ENCODE peak calls at places on chromosome X, in eight cellular contexts. E, X, J, V, L, F, U and S are unnamed samples.
A peak's percentile ranks its signal among the peaks of the same experiment; 100 is the strongest.

GRCh38 chrX:7159132-7159861 is 11.3 kb upstream of the PUDP start:
- ATAC-seq in U (no peak), X (no peak), L (no peak), E (peak; percentile 93), V (no peak), F (no peak), J (no peak), S (peak; percentile 98)

GRCh38 chrX:15680401-15680800 is 15.8 kb upstream of the CLTRN start:
- ATAC-seq in E (no peak), V (peak; percentile 79), J (no peak), F (no peak), L (no peak), X (no peak), U (no peak), S (no peak)

GRCh38 chrX:119417842-119418241 is 18.7 kb downstream of the SLC25A43 start:
- ATAC-seq in X (no peak), V (peak; percentile 57), U (no peak), L (no peak), J (no peak), F (no peak), E (no peak), S (no peak)

GRCh38 chrX:14941301-14941700 is 68.1 kb downstream of the MOSPD2 start:
- ATAC-seq in V (no peak), E (no peak), F (no peak), J (no peak), X (no peak), U (no peak), L (no peak), S (no peak)

GRCh38 chrX:14003028-14003427 is 26.7 kb downstream of the GEMIN8 start:
- ATAC-seq in F (no peak), E (no peak), J (no peak), L (no peak), V (no peak), U (no peak), X (no peak), S (no peak)

GRCh38 chrX:51496501-51497291 is at the start of gene NUDT11:
- ATAC-seq in U (peak; percentile 72), J (peak; percentile 87), V (peak; percentile 36), X (peak; percentile 31), E (peak; percentile 99), L (peak; percentile 81), F (peak; percentile 82), S (peak; percentile 66)

GRCh38 chrX:15416133-15416993 is 32.1 kb upstream of the VEGFD start:
- ATAC-seq in E (no peak), J (no peak), L (no peak), U (no peak), V (peak; percentile 80), X (no peak), F (no peak), S (no peak)

GRCh38 chrX:123607270-123607669 is 125.6 kb downstream of the THOC2 start:
- ATAC-seq in F (no peak), V (no peak), U (no peak), E (no peak), L (no peak), J (no peak), X (no peak), S (no peak)

GRCh38 chrX:153595387-153595786 is 3.6 kb downstream of the CCNQ start:
- ATAC-seq in X (no peak), V (no peak), F (no peak), J (no peak), L (no peak), U (no peak), E (no peak), S (no peak)

GRCh38 chrX:22296871-22297270 is 24.2 kb downstream of the CBLL2 start:
- ATAC-seq in L (no peak), U (no peak), F (no peak), V (no peak), J (no peak), E (no peak), X (no peak), S (no peak)

GRCh38 chrX:133542476-133542875 is 127.2 kb upstream of the GPC4 start:
- ATAC-seq in J (no peak), U (no peak), X (no peak), E (no peak), V (no peak), L (no peak), F (no peak), S (no peak)

GRCh38 chrX:53039239-53039638 is 9.3 kb upstream of the GPR173 start:
- ATAC-seq in X (no peak), E (no peak), V (no peak), F (no peak), L (no peak), J (no peak), U (no peak), S (no peak)

GRCh38 chrX:108361316-108361715 is 76.9 kb downstream of the COL4A6 start:
- ATAC-seq in V (no peak), U (no peak), L (no peak), F (no peak), J (no peak), X (no peak), E (no peak), S (no peak)

GRCh38 chrX:19775830-19776498 is 111.4 kb downstream of the SH3KBP1 start:
- ATAC-seq in F (no peak), L (no peak), U (no peak), J (no peak), X (no peak), V (no peak), E (no peak), S (no peak)

GRCh38 chrX:49912086-49912485 is 10.3 kb upstream of the CLCN5 start:
- ATAC-seq in U (no peak), F (no peak), L (no peak), J (no peak), V (no peak), X (no peak), E (no peak), S (no peak)